ENCODE peak calls at places on chromosomes 13 and 19, in five cellular contexts. H is heart right ventricle; Z is OCI-LY7; R is PC-3; M is CD8-positive, alpha-beta T cell. T is an unnamed sample.
A peak's percentile ranks its signal among the peaks of the same experiment; 100 is the strongest.

GRCh38 chr13:105804561-105805190 is 730.8 kb downstream of the EFNB2 start:
- DNase-seq in M (no peak), H (peak; percentile 7), R (peak; percentile 43), Z (no peak), T (no peak)

GRCh38 chr19:23884363-23884762 is 30.3 kb upstream of the ZNF726 start:
- DNase-seq in R (no peak), M (no peak), Z (no peak), H (no peak), T (no peak)

GRCh38 chr19:55703790-55704215 is 28.8 kb downstream of the EPN1 start:
- DNase-seq in M (no peak), H (no peak), R (no peak), Z (peak; percentile 19), T (peak; percentile 90)

GRCh38 chr13:35694549-35695233 is 218.2 kb upstream of the MAB21L1 start:
- DNase-seq in Z (no peak), R (no peak), H (no peak), M (no peak), T (no peak)

GRCh38 chr19:36215276-36216171 is 618 bp downstream of the ZNF146 start:
- DNase-seq in M (no peak), R (peak; percentile 3), Z (peak; percentile 48), H (no peak), T (no peak)

GRCh38 chr13:77176350-77176749 is 149.4 kb upstream of the FBXL3 start:
- DNase-seq in H (no peak), R (peak; percentile 27), Z (no peak), M (no peak), T (no peak)

GRCh38 chr13:23695711-23696512 is 125.7 kb downstream of the TNFRSF19 start:
- DNase-seq in M (peak; percentile 13), H (peak; percentile 37), R (no peak), Z (peak; percentile 8), T (no peak)

GRCh38 chr19:33339016-33339749 is 34.3 kb upstream of the CEBPG start:
- DNase-seq in H (no peak), R (peak; percentile 84), Z (no peak), M (no peak), T (no peak)

GRCh38 chr19:16566161-16566560 is 6.1 kb downstream of the SLC35E1 start:
- DNase-seq in R (no peak), H (no peak), M (peak; percentile 73), Z (no peak), T (no peak)

GRCh38 chr13:33007950-33008349 is 8.3 kb upstream of the KL start:
- DNase-seq in H (no peak), R (no peak), Z (no peak), M (no peak), T (no peak)

GRCh38 chr19:46963093-46963734 is 56.4 kb upstream of the NPAS1 start:
- DNase-seq in Z (no peak), M (no peak), R (peak; percentile 41), H (no peak), T (no peak)

GRCh38 chr19:14342809-14343208 is 38.4 kb upstream of the ADGRE5 start:
- DNase-seq in R (no peak), H (no peak), Z (no peak), M (no peak), T (no peak)

GRCh38 chr19:55809381-55810058 is 22.3 kb downstream of the NLRP11 start:
- DNase-seq in M (no peak), Z (peak; percentile 89), H (peak; percentile 6), R (peak; percentile 80), T (peak; percentile 36)

GRCh38 chr13:22499919-22500318 is 680.9 kb upstream of the SGCG start:
- DNase-seq in R (no peak), H (no peak), Z (no peak), M (no peak), T (no peak)

GRCh38 chr13:73451120-73452029 is 392.6 kb downstream of the KLF5 start:
- DNase-seq in H (no peak), M (no peak), Z (no peak), R (peak; percentile 86), T (no peak)

GRCh38 chr19:50658438-50659317 is 9.4 kb downstream of the C19orf81 start:
- DNase-seq in H (peak; percentile 53), R (peak; percentile 92), M (peak; percentile 25), Z (peak; percentile 91), T (peak; percentile 92)

GRCh38 chr13:105908581-105908980 is 626.9 kb downstream of the EFNB2 start:
- DNase-seq in R (no peak), Z (no peak), M (no peak), H (no peak), T (no peak)

GRCh38 chr13:41991936-41992335 is 31.0 kb upstream of the VWA8 start:
- DNase-seq in M (no peak), Z (no peak), H (no peak), R (no peak), T (no peak)

GRCh38 chr13:41985788-41986508 is 25.0 kb upstream of the VWA8 start:
- DNase-seq in R (peak; percentile 13), Z (no peak), H (no peak), M (no peak), T (no peak)

DNA sequence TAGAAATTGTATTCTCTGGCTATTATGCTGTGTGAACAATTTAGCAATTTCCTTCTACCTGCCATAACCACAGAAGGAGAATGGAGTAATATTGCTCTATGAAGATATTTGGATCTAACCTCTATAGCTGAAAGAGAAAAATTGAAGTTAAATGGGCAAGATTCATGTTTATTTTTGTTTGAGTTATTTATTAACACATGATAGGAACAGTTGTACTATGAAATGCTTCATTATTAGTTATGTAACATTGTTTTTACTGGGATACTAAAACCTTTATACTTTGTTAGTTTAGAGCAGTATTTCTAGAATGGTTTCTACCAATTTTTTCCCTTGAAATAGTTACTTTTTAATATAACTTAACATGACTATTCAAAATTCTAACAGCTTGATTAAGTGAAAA is 27.3 kb upstream of the VWA8 start:
- DNase-seq in H (no peak), M (no peak), Z (no peak), R (no peak), T (no peak)
- H3K27ac ChIP-seq in H (no peak overlapping the region), M (no peak overlapping the region), Z (no peak overlapping the region), R (no peak overlapping the region), T (no peak overlapping the region)

DNA sequence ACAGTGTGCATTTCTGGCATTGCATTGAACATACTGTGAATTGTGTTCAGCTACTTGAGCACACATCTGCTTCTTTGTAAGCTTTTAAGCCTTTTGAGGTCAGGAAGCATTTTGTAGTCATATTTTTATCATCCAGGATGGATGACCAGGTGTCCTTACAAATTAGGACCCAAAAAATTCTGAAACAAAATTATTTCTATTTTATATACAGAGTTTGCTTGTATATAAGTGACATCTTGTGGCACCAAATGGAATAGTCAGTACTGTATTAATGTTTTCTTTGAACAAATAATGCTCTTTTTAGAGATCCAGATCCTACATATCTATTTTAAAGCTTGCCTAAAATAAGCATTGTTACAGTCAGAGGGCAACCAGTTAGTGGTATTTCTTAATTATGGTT is 9.5 kb upstream of the SUPT20H start:
- DNase-seq in R (peak; percentile 25), M (no peak), Z (peak; percentile 68), H (no peak), T (no peak)
- TF ChIP-seq CTCF in R (peak; percentile 46), M (no peak), Z (peak; percentile 90), H (peak; percentile 26), T (no peak)

DNA sequence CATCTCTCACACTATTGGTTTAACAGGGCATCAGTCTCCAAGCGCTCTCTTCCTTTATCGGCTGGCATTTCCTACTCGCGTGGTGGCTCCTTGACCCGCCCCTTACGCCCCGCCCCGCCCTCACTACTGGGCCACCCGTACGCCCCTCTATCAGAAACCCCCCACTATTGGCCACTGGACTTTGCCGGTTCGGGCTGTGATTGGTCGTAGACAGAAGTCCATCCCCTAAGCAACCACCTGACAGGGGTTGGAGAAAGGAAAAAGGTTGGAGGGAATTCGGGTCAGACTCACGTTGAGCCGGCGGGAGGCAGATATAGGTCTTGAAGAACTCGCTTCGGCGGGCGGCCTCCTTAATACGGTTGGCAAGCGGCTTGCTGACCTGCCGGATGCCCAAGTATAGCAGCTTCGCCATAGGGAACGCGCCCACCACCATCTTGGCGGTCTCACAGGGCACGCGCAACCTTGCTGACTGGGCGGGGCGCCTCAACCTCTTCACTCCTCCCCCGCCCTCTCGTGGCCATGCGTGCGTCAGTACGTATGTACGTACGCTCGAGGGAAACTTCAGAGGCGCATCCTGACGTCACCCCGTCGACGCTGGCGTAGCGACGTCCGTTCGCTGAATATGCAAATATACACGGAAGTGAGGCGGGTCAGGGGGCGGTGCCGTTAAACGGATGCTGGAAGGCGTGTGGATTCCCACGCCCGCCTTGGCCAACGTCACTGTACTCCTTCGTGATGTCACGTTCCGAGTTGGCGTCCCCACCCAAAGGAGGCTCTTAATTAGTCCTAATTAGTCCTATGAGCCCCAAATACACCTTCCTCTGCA is at the start of gene OPA3:
- DNase-seq in R (peak; percentile 99), Z (peak; percentile 100), H (peak; percentile 100), M (peak; percentile 97), T (peak; percentile 100)
- H3K4me1 ChIP-seq in R (peaks cover 11% of the 10 kb centered on the region), Z (peaks cover 10% of the 10 kb centered on the region), H (peaks cover 18% of the 10 kb centered on the region), M (peaks cover 6% of the 10 kb centered on the region), T (peaks cover 16% of the 10 kb centered on the region)

GRCh38 chr19:32265991-32266390 is 79.4 kb upstream of the ZNF507 start:
- DNase-seq in M (no peak), Z (no peak), R (no peak), H (no peak), T (no peak)

GRCh38 chr19:32264568-32264967 is 80.8 kb upstream of the ZNF507 start:
- DNase-seq in M (no peak), Z (no peak), H (no peak), R (no peak), T (no peak)

GRCh38 chr19:32269831-32270230 is 75.6 kb upstream of the ZNF507 start:
- DNase-seq in M (no peak), Z (no peak), H (no peak), R (no peak), T (no peak)

GRCh38 chr19:32266453-32266852 is 79.0 kb upstream of the ZNF507 start:
- DNase-seq in Z (no peak), R (no peak), M (no peak), H (no peak), T (no peak)

DNA sequence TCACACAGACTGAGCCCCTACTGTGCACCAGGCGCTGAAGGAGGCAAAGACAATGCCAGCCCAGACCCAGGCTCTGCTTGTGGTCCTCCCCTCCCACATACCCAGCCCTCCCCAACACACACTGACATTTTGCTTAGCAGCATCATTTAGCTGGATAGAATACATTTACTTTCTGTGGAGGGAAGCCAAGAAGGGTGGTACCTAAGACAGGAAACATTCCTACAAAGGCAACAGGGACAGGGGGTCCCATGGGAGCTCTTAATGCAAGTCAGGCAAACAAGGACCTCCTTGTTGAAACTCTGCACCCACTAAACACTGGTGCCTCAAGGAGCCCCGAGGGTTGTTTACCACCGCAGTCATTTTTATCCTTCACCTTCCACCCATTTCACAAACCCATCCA is 77.0 kb upstream of the ZNF507 start:
- DNase-seq in R (no peak), M (no peak), H (no peak), Z (no peak), T (no peak)
- H3K27ac ChIP-seq in R (no peak overlapping the region), M (no peak overlapping the region), H (no peak overlapping the region), Z (no peak overlapping the region), T (no peak overlapping the region)

T was measured in upper lobe of left lung.